ENCODE peak calls at places on chromosomes 4 and X, in six cellular contexts. V, W, X, U, K and E are unnamed samples. For H3K4me1, the result is how much of the 10 kb centered on the place peaks cover.

GRCh38 chrX:67480789-67481188 is 63.0 kb upstream of the AR start:
- DNase-seq in V (no peak), W (no peak), X (no peak), U (no peak), K (no peak), E (no peak)

GRCh38 chr4:170026253-170026991 is at the start of gene MFAP3L:
- DNase-seq in V (peak), W (peak), X (peak), U (peak), K (peak), E (peak)

GRCh38 chrX:17788956-17789562 is 51.8 kb downstream of the SCML1 start:
- DNase-seq in V (no peak), W (no peak), X (no peak), U (peak), K (no peak), E (no peak)

GRCh38 chr4:140740422-140740821 is 15.8 kb downstream of the TBC1D9 start:
- DNase-seq in V (no peak), W (no peak), X (no peak), U (no peak), K (no peak), E (no peak)

GRCh38 chr4:1572521-1572920 is 111.6 kb downstream of the FAM53A start:
- DNase-seq in V (no peak), W (no peak), X (no peak), U (peak), K (no peak), E (no peak)

GRCh38 chrX:39262641-39263040 is 461.4 kb downstream of the MID1IP1 start:
- DNase-seq in V (no peak), W (no peak), X (no peak), U (no peak), K (no peak), E (no peak)

GRCh38 chr4:8120518-8120917 is 38.1 kb downstream of the ABLIM2 start:
- DNase-seq in V (no peak), W (no peak), X (no peak), U (no peak), K (no peak), E (no peak)

GRCh38 chr4:188403272-188403671 is 264.0 kb downstream of the TRIML1 start:
- DNase-seq in V (no peak), W (no peak), X (no peak), U (no peak), K (no peak), E (no peak)

GRCh38 chrX:154351183-154352011 is 23.0 kb downstream of the FLNA start:
- DNase-seq in V (no peak), W (no peak), X (no peak), U (no peak), K (no peak), E (no peak)

GRCh38 chr4:150385606-150386005 is 196.3 kb upstream of the MAB21L2 start:
- DNase-seq in V (peak), W (no peak), X (no peak), U (no peak), K (peak), E (no peak)

GRCh38 chr4:1137850-1138249 is 24.5 kb upstream of the RNF212 start:
- DNase-seq in V (no peak), W (no peak), X (no peak), U (no peak), K (no peak), E (no peak)

GRCh38 chr4:85928775-85929585 is 430.9 kb downstream of the MAPK10 start:
- DNase-seq in V (peak), W (no peak), X (no peak), U (no peak), K (no peak), E (no peak)

GRCh38 chr4:147388016-147388415 is 92.9 kb upstream of the EDNRA start:
- DNase-seq in V (peak), W (no peak), X (no peak), U (no peak), K (no peak), E (no peak)

GRCh38 chr4:37279894-37280592 is 35.5 kb downstream of the NWD2 start:
- DNase-seq in V (no peak), W (no peak), X (no peak), U (no peak), K (no peak), E (no peak)

GRCh38 chrX:41381685-41382084 is 47.7 kb downstream of the DDX3X start:
- DNase-seq in V (peak), W (no peak), X (peak), U (no peak), K (peak), E (no peak)

GRCh38 chr4:186931519-186931918 is 207.9 kb upstream of the FAT1 start:
- DNase-seq in V (peak), W (no peak), X (no peak), U (no peak), K (no peak), E (no peak)

GRCh38 chrX:148537556-148538182 is 37.3 kb downstream of the AFF2 start:
- DNase-seq in V (no peak), W (no peak), X (no peak), U (no peak), K (no peak), E (no peak)

GRCh38 chrX:7261672-7262332 is 113.8 kb upstream of the PUDP start:
- DNase-seq in V (no peak), W (no peak), X (no peak), U (no peak), K (no peak), E (no peak)

GRCh38 chr4:21765810-21766407 is 182.7 kb downstream of the KCNIP4 start:
- DNase-seq in V (peak), W (no peak), X (no peak), U (peak), K (peak), E (no peak)

GRCh38 chr4:107931775-107932321 is 499 bp downstream of the CYP2U1 start:
- DNase-seq in V (no peak), W (peak), X (no peak), U (no peak), K (peak), E (no peak)

GRCh38 chr4:15847746-15848145 is 69.6 kb downstream of the CD38 start:
- DNase-seq in V (no peak), W (no peak), X (no peak), U (no peak), K (no peak), E (no peak)

GRCh38 chr4:139552908-139553307 is 3.1 kb downstream of the SETD7 start:
- DNase-seq in V (no peak), W (no peak), X (no peak), U (no peak), K (peak), E (no peak)

GRCh38 chr4:118281611-118282442 is 71.0 kb downstream of the PRSS12 start:
- DNase-seq in V (peak), W (no peak), X (no peak), U (peak), K (no peak), E (no peak)

DNA sequence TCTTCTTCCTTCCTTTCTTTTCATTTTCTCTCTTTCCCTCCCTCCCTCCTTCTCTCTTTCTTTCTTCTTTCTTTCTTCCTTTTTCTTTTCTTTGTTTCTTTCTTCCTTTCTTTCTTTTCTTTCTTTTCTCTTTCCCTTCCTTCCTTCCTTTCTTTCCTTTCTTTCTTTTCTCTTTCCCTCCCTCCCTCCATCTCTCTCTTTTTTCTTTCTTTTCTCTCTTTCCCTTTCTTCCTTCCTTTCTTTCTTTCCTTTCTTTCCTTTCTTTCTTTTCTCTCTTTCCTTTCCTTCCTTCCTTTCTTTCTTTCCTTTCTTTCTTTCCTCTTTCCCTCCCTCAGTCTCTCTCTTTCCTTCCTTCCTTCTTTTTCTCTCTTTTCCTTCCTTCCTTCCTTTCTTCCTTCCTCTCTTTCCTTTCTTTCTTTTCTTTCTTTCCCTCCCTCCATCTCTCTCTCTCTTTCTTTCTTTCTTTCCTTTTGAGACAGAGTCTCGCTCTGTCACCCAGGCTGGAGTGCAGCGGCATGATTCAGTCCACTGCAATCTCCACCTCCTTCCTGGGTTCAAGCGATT is 44.4 kb downstream of the CRLF2 start:
- DNase-seq in V (no peak), W (no peak), X (no peak), U (no peak), K (no peak), E (no peak)
- H3K4me1 ChIP-seq in V (under half), W (under half), X (under half), U (under half), K (under half), E (under half)

DNA sequence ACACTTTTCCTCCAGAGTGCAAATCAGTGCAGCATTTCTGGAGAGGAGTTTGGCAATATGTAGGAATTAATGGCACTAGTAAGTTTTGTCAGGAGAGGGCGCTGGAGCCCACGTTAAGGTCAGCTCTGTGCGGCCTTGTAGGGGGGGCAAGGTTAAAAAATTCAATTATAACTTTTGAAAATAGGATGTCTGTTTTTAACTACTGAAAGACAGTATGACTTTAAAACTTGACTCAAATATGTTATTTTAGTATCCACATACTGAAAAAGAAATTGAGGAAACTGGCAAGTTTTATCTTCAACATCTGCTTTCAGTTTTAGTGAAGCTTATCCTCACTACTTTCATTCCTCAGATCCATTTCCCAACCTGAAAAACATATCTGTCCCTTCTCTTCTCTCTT is 30.9 kb upstream of the HSD17B13 start:
- DNase-seq in V (peak), W (no peak), X (peak), U (peak), K (peak), E (peak)
- H3K27ac ChIP-seq in V (no peak), W (no peak), X (peak), U (no peak), K (no peak), E (no peak)

DNA sequence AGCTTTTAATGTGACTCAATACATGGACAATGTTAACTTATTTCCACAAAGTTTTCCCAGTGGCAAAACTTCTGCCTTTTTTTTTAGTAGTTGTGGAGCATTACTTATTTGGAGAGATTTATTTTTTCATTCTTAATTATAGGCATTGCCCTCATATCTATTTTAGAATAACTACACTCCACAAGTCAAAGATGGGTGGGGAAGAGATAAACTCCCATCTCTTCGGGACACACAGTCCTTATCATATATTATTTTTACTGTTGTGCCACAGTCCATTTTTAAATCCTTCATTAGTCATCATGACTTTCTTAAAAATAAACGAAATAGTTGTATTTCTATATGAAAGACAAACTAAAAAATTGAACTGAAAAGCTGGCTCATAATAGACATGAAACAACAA is 1.2 kb downstream of the DMD start:
- DNase-seq in V (no peak), W (no peak), X (no peak), U (no peak), K (no peak), E (no peak)
- H3K4me3 ChIP-seq in V (peak), W (no peak), X (peak), U (no peak), K (peak), E (no peak)

DNA sequence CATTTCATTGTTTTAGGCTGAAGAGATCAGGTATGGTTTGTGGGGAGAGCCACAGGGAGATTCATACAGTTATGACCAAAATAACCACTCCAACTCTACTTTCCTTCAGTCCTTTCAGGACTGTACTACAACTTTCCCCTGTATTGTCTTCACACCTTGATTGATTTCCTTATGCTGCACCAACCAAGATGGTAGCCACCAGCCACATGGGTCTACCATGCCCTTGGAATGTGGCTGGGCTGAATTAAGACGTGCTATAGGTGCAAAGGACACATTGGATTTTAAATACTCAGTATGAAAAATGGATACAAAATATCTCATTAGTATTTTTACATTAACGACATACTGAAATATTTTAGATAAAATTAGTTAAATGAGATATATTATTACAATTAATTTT is 11.2 kb downstream of the IRF2 start:
- DNase-seq in V (no peak), W (no peak), X (no peak), U (no peak), K (no peak), E (no peak)
- H3K4me1 ChIP-seq in V (under half), W (half or more), X (under half), U (under half), K (under half), E (under half)

GRCh38 chr4:164906368-164906767 is 29.4 kb downstream of the APELA start:
- DNase-seq in V (no peak), W (no peak), X (no peak), U (no peak), K (no peak), E (no peak)
- H3K27ac ChIP-seq in V (no peak), W (no peak), X (no peak), U (no peak), K (no peak), E (no peak)

DNA sequence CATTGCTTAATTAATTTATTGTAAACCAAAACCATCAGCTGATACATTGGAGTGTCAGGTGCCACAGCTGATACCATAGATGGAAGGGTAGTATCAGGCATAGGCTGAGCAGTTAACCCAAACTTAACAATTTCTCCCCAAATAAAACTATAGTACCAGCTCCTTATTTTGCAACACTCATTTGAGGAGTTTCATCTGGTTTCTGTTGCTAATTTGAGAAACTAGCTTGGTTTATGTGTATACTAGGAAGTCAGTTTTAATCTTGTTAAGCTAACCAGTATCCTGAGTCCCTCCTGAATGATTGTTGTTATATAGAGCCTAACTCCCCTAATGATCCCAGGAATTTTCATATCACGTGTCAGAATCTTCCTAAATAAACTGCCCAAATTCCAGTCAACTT is 12.7 kb downstream of the DCAF16 start:
- DNase-seq in V (no peak), W (no peak), X (no peak), U (no peak), K (no peak), E (no peak)
- H3K4me3 ChIP-seq in V (no peak), W (no peak), X (no peak), U (no peak), K (no peak), E (no peak)

GRCh38 chr4:73709461-73710033 is 30.8 kb upstream of the CXCL8 start:
- DNase-seq in V (no peak), W (no peak), X (no peak), U (no peak), K (no peak), E (no peak)
- H3K4me1 ChIP-seq in V (under half), W (under half), X (under half), U (under half), K (under half), E (under half)

DNA sequence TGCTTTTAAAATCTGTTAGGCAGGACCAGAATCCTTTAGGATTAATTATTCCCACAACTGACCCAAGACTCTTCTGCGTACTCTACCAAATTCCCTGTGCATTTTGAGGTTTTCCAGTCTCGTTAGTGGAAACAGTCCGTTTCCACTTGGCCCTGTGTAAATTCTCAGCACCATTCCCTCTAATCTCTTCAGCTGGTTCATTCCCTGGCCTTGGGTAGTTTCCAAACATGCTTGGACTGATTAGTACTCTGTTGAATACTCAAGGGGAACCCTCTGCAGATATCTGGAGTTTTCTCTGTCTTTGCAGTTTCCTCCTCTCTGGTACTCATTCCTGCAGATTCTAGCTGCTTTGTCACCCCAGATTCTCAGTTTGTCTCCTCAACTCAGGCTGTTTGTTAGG is 80.4 kb downstream of the ZFX start:
- DNase-seq in V (no peak), W (no peak), X (no peak), U (no peak), K (no peak), E (no peak)
- H3K27ac ChIP-seq in V (no peak), W (no peak), X (no peak), U (peak), K (no peak), E (no peak)

GRCh38 chr4:5711479-5712184 is 631 bp downstream of the EVC start:
- DNase-seq in V (peak), W (no peak), X (peak), U (no peak), K (no peak), E (no peak)

GRCh38 chr4:5710962-5711478 is at the start of gene EVC:
- DNase-seq in V (peak), W (no peak), X (peak), U (peak), K (peak), E (no peak)

GRCh38 chr4:5712931-5713330 is 1.9 kb downstream of the EVC start:
- DNase-seq in V (no peak), W (no peak), X (no peak), U (no peak), K (no peak), E (no peak)

GRCh38 chr4:5713861-5714260 is 2.9 kb downstream of the EVC start:
- DNase-seq in V (no peak), W (no peak), X (no peak), U (no peak), K (no peak), E (no peak)

GRCh38 chr4:5712517-5712916 is 1.5 kb downstream of the EVC start:
- DNase-seq in V (peak), W (no peak), X (no peak), U (no peak), K (no peak), E (no peak)
- H3K4me3 ChIP-seq in V (peak), W (no peak), X (no peak), U (no peak), K (no peak), E (no peak)